ENCODE peak calls at places on chromosome 21, in ten cellular contexts. O is NT2/D1, Q is Caco-2, E is HAP-1, N is uterus, Y is foreskin fibroblast, Z is AG04450, I is A549, R is fibroblast of mammary gland, M is adipocyte. A is an unnamed sample.

GRCh38 chr21:33783173-33783572 is 132.4 kb downstream of the ATP5PO start:
- DNase-seq in O (no peak), Q (no peak), E (no peak), N (no peak), Y (no peak), Z (no peak), I (no peak), R (no peak), M (no peak), A (no peak)

GRCh38 chr21:32087452-32087851 is 191.4 kb downstream of the MIS18A start:
- DNase-seq in O (no peak), Q (no peak), E (no peak), N (no peak), Y (no peak), Z (no peak), I (no peak), R (no peak), M (no peak), A (no peak)

GRCh38 chr21:14527690-14528652 is 18.1 kb downstream of the SAMSN1 start:
- DNase-seq in O (no peak), Q (no peak), E (no peak), N (no peak), Y (no peak), Z (no peak), I (no peak), R (peak), M (no peak), A (no peak)

GRCh38 chr21:34517491-34518245 is 5.7 kb upstream of the KCNE1 start:
- DNase-seq in O (no peak), Q (no peak), E (no peak), N (no peak), Y (no peak), Z (no peak), I (no peak), R (no peak), M (no peak), A (no peak)

GRCh38 chr21:36810443-36810842 is 111.5 kb downstream of the SIM2 start:
- DNase-seq in O (no peak), Q (no peak), E (no peak), N (no peak), Y (no peak), Z (no peak), I (no peak), R (no peak), M (no peak), A (no peak)

GRCh38 chr21:19011448-19011847 is 607.9 kb upstream of the TMPRSS15 start:
- DNase-seq in O (no peak), Q (no peak), E (no peak), N (no peak), Y (no peak), Z (no peak), I (no peak), R (no peak), M (no peak), A (no peak)

GRCh38 chr21:25567472-25567871 is 39.8 kb downstream of the MRPL39 start:
- DNase-seq in O (no peak), Q (no peak), E (no peak), N (no peak), Y (no peak), Z (no peak), I (no peak), R (no peak), M (no peak), A (no peak)

GRCh38 chr21:46136739-46137349 is 18.5 kb downstream of the FTCD start:
- DNase-seq in O (no peak), Q (no peak), E (no peak), N (no peak), Y (no peak), Z (no peak), I (no peak), R (no peak), M (no peak), A (no peak)

GRCh38 chr21:45850181-45850580 is 131.4 kb upstream of the COL6A1 start:
- DNase-seq in O (no peak), Q (no peak), E (no peak), N (no peak), Y (no peak), Z (no peak), I (no peak), R (no peak), M (no peak), A (no peak)

GRCh38 chr21:15005391-15005790 is 59.4 kb downstream of the NRIP1 start:
- DNase-seq in O (peak), Q (no peak), E (peak), N (peak), Y (peak), Z (no peak), I (no peak), R (no peak), M (peak), A (no peak)

GRCh38 chr21:37230632-37231246 is 36.4 kb downstream of the VPS26C start:
- DNase-seq in O (no peak), Q (no peak), E (no peak), N (no peak), Y (no peak), Z (no peak), I (no peak), R (no peak), M (no peak), A (no peak)

GRCh38 chr21:27532081-27532480 is 565.2 kb upstream of the ADAMTS5 start:
- DNase-seq in O (no peak), Q (peak), E (no peak), N (no peak), Y (peak), Z (no peak), I (peak), R (peak), M (peak), A (no peak)

GRCh38 chr21:24220466-24220865 is 1386.8 kb downstream of the MRPL39 start:
- DNase-seq in O (no peak), Q (no peak), E (no peak), N (no peak), Y (no peak), Z (no peak), I (no peak), R (no peak), M (no peak), A (no peak)

GRCh38 chr21:35579520-35580293 is 480.6 kb downstream of the SETD4 start:
- DNase-seq in O (no peak), Q (no peak), E (no peak), N (no peak), Y (no peak), Z (no peak), I (no peak), R (peak), M (no peak), A (no peak)
- H3K4me3 ChIP-seq in O (no peak), Q (no peak), E (no peak), N (no peak), Y (no peak), Z (no peak), I (no peak), R (no peak), M (no peak), A (no peak)

GRCh38 chr21:39366563-39366962 is 17.7 kb upstream of the HMGN1 start:
- DNase-seq in O (no peak), Q (no peak), E (no peak), N (no peak), Y (no peak), Z (no peak), I (no peak), R (no peak), M (no peak), A (no peak)

GRCh38 chr21:39364949-39365348 is 16.1 kb upstream of the HMGN1 start:
- DNase-seq in O (no peak), Q (no peak), E (no peak), N (no peak), Y (no peak), Z (no peak), I (no peak), R (no peak), M (peak), A (peak)

GRCh38 chr21:39359382-39359781 is 10.5 kb upstream of the HMGN1 start:
- DNase-seq in O (no peak), Q (no peak), E (no peak), N (no peak), Y (no peak), Z (no peak), I (no peak), R (no peak), M (no peak), A (no peak)

GRCh38 chr21:39363607-39364555 is 15.0 kb upstream of the HMGN1 start:
- DNase-seq in O (no peak), Q (no peak), E (no peak), N (no peak), Y (no peak), Z (no peak), I (no peak), R (no peak), M (peak), A (no peak)

GRCh38 chr21:39362733-39363132 is 13.8 kb upstream of the HMGN1 start:
- DNase-seq in O (no peak), Q (no peak), E (no peak), N (no peak), Y (no peak), Z (no peak), I (no peak), R (no peak), M (no peak), A (no peak)
- H3K4me3 ChIP-seq in O (no peak), Q (no peak), E (no peak), N (no peak), Y (no peak), Z (no peak), I (no peak), R (no peak), M (no peak), A (no peak)

GRCh38 chr21:29305561-29305960 is 6.8 kb downstream of the BACH1 start:
- DNase-seq in O (no peak), Q (no peak), E (no peak), N (no peak), Y (no peak), Z (no peak), I (no peak), R (no peak), M (no peak), A (no peak)

GRCh38 chr21:29302340-29302991 is 3.7 kb downstream of the BACH1 start:
- DNase-seq in O (no peak), Q (no peak), E (no peak), N (no peak), Y (peak), Z (no peak), I (no peak), R (peak), M (no peak), A (peak)

GRCh38 chr21:29303301-29303700 is 4.6 kb downstream of the BACH1 start:
- DNase-seq in O (no peak), Q (no peak), E (no peak), N (no peak), Y (no peak), Z (no peak), I (no peak), R (no peak), M (no peak), A (no peak)

GRCh38 chr21:29305068-29305467 is 6.3 kb downstream of the BACH1 start:
- DNase-seq in O (no peak), Q (no peak), E (no peak), N (no peak), Y (no peak), Z (no peak), I (no peak), R (peak), M (no peak), A (no peak)

DNA sequence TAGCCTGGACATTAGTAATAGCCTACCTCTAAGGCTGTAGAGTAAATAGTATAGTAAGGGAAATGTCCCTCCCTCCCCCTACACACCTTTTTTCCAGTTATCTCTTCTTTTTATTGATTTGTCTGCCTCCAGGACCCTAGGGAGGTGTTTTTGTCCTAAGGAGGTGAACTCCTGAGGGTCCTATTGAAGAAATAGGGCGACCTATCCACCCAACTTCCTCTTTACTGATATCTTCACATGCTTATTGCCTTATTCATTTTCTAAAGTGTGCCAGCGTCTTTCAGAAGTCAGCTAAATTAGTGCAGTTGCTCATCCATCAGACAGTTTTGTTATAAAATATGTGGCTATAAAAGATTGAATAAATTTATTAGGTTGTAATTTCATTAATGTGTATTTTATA is 5.9 kb downstream of the BACH1 start:
- DNase-seq in O (no peak), Q (no peak), E (no peak), N (no peak), Y (no peak), Z (no peak), I (no peak), R (no peak), M (no peak), A (no peak)
- H3K4me3 ChIP-seq in O (no peak), Q (no peak), E (no peak), N (no peak), Y (no peak), Z (peak), I (no peak), R (no peak), M (no peak), A (no peak)

GRCh38 chr21:44484498-44485253 is 29.4 kb downstream of the LRRC3 start:
- DNase-seq in O (no peak), Q (no peak), E (no peak), N (no peak), Y (no peak), Z (no peak), I (no peak), R (no peak), M (no peak), A (no peak)
- H3K4me3 ChIP-seq in O (no peak), Q (no peak), E (no peak), N (no peak), Y (no peak), Z (no peak), I (no peak), R (no peak), M (no peak), A (no peak)

GRCh38 chr21:41369915-41370839 is 8.3 kb downstream of the MX2 start:
- DNase-seq in O (no peak), Q (no peak), E (no peak), N (peak), Y (no peak), Z (no peak), I (no peak), R (no peak), M (no peak), A (no peak)

GRCh38 chr21:41368361-41369104 is 6.7 kb downstream of the MX2 start:
- DNase-seq in O (no peak), Q (no peak), E (no peak), N (no peak), Y (no peak), Z (no peak), I (no peak), R (no peak), M (no peak), A (no peak)

GRCh38 chr21:41370840-41371697 is 9.2 kb downstream of the MX2 start:
- DNase-seq in O (no peak), Q (no peak), E (no peak), N (peak), Y (no peak), Z (no peak), I (no peak), R (peak), M (peak), A (no peak)

GRCh38 chr21:41367598-41368360 is 6.0 kb downstream of the MX2 start:
- DNase-seq in O (no peak), Q (no peak), E (no peak), N (no peak), Y (no peak), Z (no peak), I (no peak), R (no peak), M (no peak), A (no peak)

DNA sequence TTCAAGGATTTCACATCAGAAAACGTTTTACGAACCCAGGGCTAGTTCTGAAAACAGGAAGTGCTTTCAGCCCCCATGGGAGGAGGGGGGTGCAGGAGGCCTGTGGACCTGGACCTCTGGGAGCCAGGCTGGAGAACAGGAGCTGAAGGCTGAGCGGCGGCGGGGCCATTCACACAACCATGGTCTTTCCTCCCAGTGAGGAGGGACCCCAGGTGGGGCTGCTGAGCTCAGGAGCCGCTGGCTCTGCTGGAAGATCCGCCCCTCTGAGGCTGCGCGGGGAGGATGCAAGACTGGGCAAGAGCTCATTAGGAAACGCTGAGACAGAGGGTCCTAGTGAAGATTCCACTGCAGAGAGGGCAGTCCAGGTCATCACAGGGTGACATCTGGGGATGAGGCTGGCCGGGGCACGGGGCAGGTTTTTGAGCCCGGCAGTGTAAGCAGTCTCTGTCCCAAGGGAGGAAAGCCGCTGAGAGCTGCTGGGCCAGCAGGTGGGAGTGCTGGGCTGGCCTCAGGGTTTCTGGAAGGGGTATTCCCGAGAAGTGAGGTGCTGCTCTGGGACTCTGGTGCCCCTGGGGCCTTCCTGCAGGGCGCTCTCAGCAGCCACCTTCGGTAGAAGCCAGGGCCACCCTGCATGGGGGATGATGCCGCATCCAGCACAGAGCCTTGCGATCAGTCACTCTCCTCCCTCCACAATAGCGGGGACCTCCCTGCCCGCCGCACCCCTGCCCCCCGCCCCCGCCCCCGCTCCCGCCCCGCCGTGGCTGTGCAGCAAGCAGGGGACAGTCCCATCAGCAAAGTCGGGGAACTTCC is 7.5 kb downstream of the MX2 start:
- DNase-seq in O (peak), Q (no peak), E (no peak), N (no peak), Y (no peak), Z (no peak), I (no peak), R (peak), M (peak), A (no peak)
- H3K4me3 ChIP-seq in O (peak), Q (no peak), E (no peak), N (peak), Y (no peak), Z (no peak), I (no peak), R (peak), M (peak), A (no peak)

DNA sequence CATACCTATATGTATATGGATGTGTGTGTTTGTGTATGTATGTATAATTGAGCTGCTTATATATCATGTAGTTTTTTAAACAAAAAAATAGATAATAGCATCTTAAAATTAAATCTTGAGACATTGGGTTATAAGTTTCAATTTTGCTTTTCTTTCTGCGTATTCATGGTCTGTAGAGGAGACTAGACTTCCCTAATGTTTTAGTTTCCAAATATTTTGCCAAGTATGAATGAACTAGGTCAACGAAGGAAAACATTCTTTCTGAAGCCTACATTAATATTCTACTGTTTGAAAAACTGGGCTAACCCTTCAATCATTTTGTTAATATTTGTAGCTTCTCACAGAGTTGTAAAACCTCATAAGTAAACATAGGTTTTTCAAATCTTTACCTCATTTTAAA is 592.6 kb downstream of the USP25 start:
- DNase-seq in O (no peak), Q (no peak), E (no peak), N (no peak), Y (no peak), Z (no peak), I (no peak), R (no peak), M (no peak), A (no peak)
- H3K4me3 ChIP-seq in O (no peak), Q (no peak), E (no peak), N (no peak), Y (no peak), Z (no peak), I (no peak), R (no peak), M (peak), A (peak)

A was measured in LNCaP clone FGC.